ENCODE peak calls at places on chromosomes 12 and 14, in eight cellular contexts. One of them, this sample, is unnamed.

GRCh38 chr14:29035129-29035528 is 268.5 kb downstream of the FOXG1 start:
- DNase-seq in heart left ventricle: no peak
- DNase-seq in ovary: no peak
- DNase-seq in sigmoid colon: no peak
- DNase-seq in A549: no peak
- DNase-seq in esophagus muscularis mucosa: no peak
- DNase-seq in right lobe of liver: no peak
- DNase-seq in HCT116: no peak
- DNase-seq in this sample: no peak

GRCh38 chr14:101874001-101874400 is 90.4 kb upstream of the DYNC1H1 start:
- DNase-seq in sigmoid colon: no peak
- DNase-seq in heart left ventricle: no peak
- DNase-seq in HCT116: no peak
- DNase-seq in A549: no peak
- DNase-seq in ovary: no peak
- DNase-seq in esophagus muscularis mucosa: no peak
- DNase-seq in right lobe of liver: no peak
- DNase-seq in this sample: no peak

GRCh38 chr12:108855284-108856169 is 1.9 kb downstream of the SSH1 start:
- DNase-seq in ovary: no peak
- DNase-seq in right lobe of liver: no peak
- DNase-seq in sigmoid colon: no peak
- DNase-seq in esophagus muscularis mucosa: no peak
- DNase-seq in A549: no peak
- DNase-seq in HCT116: no peak
- DNase-seq in heart left ventricle: no peak
- DNase-seq in this sample: no peak

GRCh38 chr12:114272071-114272470 is 133.9 kb downstream of the TBX5 start:
- DNase-seq in esophagus muscularis mucosa: no peak
- DNase-seq in right lobe of liver: no peak
- DNase-seq in A549: no peak
- DNase-seq in HCT116: no peak
- DNase-seq in sigmoid colon: no peak
- DNase-seq in heart left ventricle: no peak
- DNase-seq in ovary: no peak
- DNase-seq in this sample: no peak

GRCh38 chr14:99121027-99121875 is 150.7 kb downstream of the BCL11B start:
- DNase-seq in HCT116: no peak
- DNase-seq in esophagus muscularis mucosa: peak; percentile 64
- DNase-seq in sigmoid colon: no peak
- DNase-seq in ovary: no peak
- DNase-seq in A549: no peak
- DNase-seq in heart left ventricle: no peak
- DNase-seq in right lobe of liver: no peak
- DNase-seq in this sample: no peak

GRCh38 chr14:105205718-105206208 is 24.7 kb upstream of the NUDT14 start:
- DNase-seq in heart left ventricle: no peak
- DNase-seq in esophagus muscularis mucosa: no peak
- DNase-seq in ovary: no peak
- DNase-seq in sigmoid colon: no peak
- DNase-seq in A549: no peak
- DNase-seq in HCT116: no peak
- DNase-seq in right lobe of liver: no peak
- DNase-seq in this sample: no peak

GRCh38 chr12:124681779-124682391 is 114.5 kb upstream of the NCOR2 start:
- DNase-seq in heart left ventricle: peak; percentile 86
- DNase-seq in esophagus muscularis mucosa: peak; percentile 94
- DNase-seq in right lobe of liver: peak; percentile 76
- DNase-seq in sigmoid colon: peak; percentile 86
- DNase-seq in ovary: no peak
- DNase-seq in HCT116: no peak
- DNase-seq in A549: peak; percentile 36
- DNase-seq in this sample: no peak

GRCh38 chr12:11807453-11807852 is 158.0 kb downstream of the ETV6 start:
- DNase-seq in A549: no peak
- DNase-seq in heart left ventricle: no peak
- DNase-seq in HCT116: no peak
- DNase-seq in sigmoid colon: no peak
- DNase-seq in esophagus muscularis mucosa: no peak
- DNase-seq in ovary: no peak
- DNase-seq in right lobe of liver: no peak
- DNase-seq in this sample: no peak

GRCh38 chr14:31945074-31945613 is 132.0 kb upstream of the ARHGAP5 start:
- DNase-seq in heart left ventricle: no peak
- DNase-seq in sigmoid colon: no peak
- DNase-seq in ovary: no peak
- DNase-seq in A549: no peak
- DNase-seq in right lobe of liver: no peak
- DNase-seq in HCT116: no peak
- DNase-seq in esophagus muscularis mucosa: no peak
- DNase-seq in this sample: peak; percentile 40

GRCh38 chr12:67780580-67781084 is 132.1 kb downstream of the DYRK2 start:
- DNase-seq in HCT116: no peak
- DNase-seq in esophagus muscularis mucosa: no peak
- DNase-seq in heart left ventricle: no peak
- DNase-seq in ovary: no peak
- DNase-seq in right lobe of liver: no peak
- DNase-seq in sigmoid colon: no peak
- DNase-seq in A549: no peak
- DNase-seq in this sample: no peak

GRCh38 chr14:59463773-59464650 is 1.2 kb downstream of the GPR135 start:
- DNase-seq in A549: no peak
- DNase-seq in heart left ventricle: no peak
- DNase-seq in sigmoid colon: peak; percentile 68
- DNase-seq in right lobe of liver: peak; percentile 16
- DNase-seq in HCT116: no peak
- DNase-seq in ovary: peak; percentile 70
- DNase-seq in esophagus muscularis mucosa: no peak
- DNase-seq in this sample: peak; percentile 57

GRCh38 chr12:43758728-43759563 is at the start of the genes IRAK4 and PUS7L:
- DNase-seq in esophagus muscularis mucosa: peak; percentile 99
- DNase-seq in HCT116: peak; percentile 96
- DNase-seq in heart left ventricle: peak; percentile 96
- DNase-seq in ovary: peak; percentile 97
- DNase-seq in right lobe of liver: peak; percentile 94
- DNase-seq in A549: peak; percentile 88
- DNase-seq in sigmoid colon: peak; percentile 98
- DNase-seq in this sample: peak; percentile 96

GRCh38 chr14:91996951-91997371 is 42.9 kb downstream of the TRIP11 start:
- DNase-seq in ovary: no peak
- DNase-seq in A549: peak; percentile 15
- DNase-seq in esophagus muscularis mucosa: no peak
- DNase-seq in sigmoid colon: no peak
- DNase-seq in right lobe of liver: no peak
- DNase-seq in HCT116: peak; percentile 44
- DNase-seq in heart left ventricle: no peak
- DNase-seq in this sample: no peak

GRCh38 chr12:109053382-109054123 is 1.2 kb downstream of the USP30 start:
- DNase-seq in ovary: no peak
- DNase-seq in esophagus muscularis mucosa: no peak
- DNase-seq in A549: no peak
- DNase-seq in heart left ventricle: no peak
- DNase-seq in HCT116: no peak
- DNase-seq in sigmoid colon: no peak
- DNase-seq in right lobe of liver: no peak
- DNase-seq in this sample: no peak

GRCh38 chr14:39957290-39957689 is 525.1 kb upstream of the FBXO33 start:
- DNase-seq in right lobe of liver: no peak
- DNase-seq in ovary: no peak
- DNase-seq in sigmoid colon: no peak
- DNase-seq in A549: no peak
- DNase-seq in heart left ventricle: no peak
- DNase-seq in esophagus muscularis mucosa: no peak
- DNase-seq in HCT116: no peak
- DNase-seq in this sample: no peak

GRCh38 chr12:130098301-130099005 is 63.8 kb upstream of the FZD10 start:
- DNase-seq in sigmoid colon: no peak
- DNase-seq in A549: no peak
- DNase-seq in esophagus muscularis mucosa: no peak
- DNase-seq in ovary: no peak
- DNase-seq in heart left ventricle: no peak
- DNase-seq in right lobe of liver: no peak
- DNase-seq in HCT116: no peak
- DNase-seq in this sample: no peak

GRCh38 chr12:129082441-129082840 is 229.2 kb downstream of the GLT1D1 start:
- DNase-seq in right lobe of liver: no peak
- DNase-seq in HCT116: no peak
- DNase-seq in A549: no peak
- DNase-seq in esophagus muscularis mucosa: no peak
- DNase-seq in ovary: no peak
- DNase-seq in sigmoid colon: no peak
- DNase-seq in heart left ventricle: no peak
- DNase-seq in this sample: no peak

GRCh38 chr12:69846976-69847375 is 21.9 kb downstream of the MYRFL start:
- DNase-seq in HCT116: no peak
- DNase-seq in ovary: no peak
- DNase-seq in right lobe of liver: no peak
- DNase-seq in A549: no peak
- DNase-seq in heart left ventricle: no peak
- DNase-seq in esophagus muscularis mucosa: no peak
- DNase-seq in sigmoid colon: no peak
- DNase-seq in this sample: no peak

GRCh38 chr14:54798465-54799124 is 104.0 kb downstream of the GCH1 start:
- DNase-seq in HCT116: no peak
- DNase-seq in right lobe of liver: no peak
- DNase-seq in sigmoid colon: no peak
- DNase-seq in esophagus muscularis mucosa: no peak
- DNase-seq in ovary: no peak
- DNase-seq in heart left ventricle: no peak
- DNase-seq in A549: no peak
- DNase-seq in this sample: no peak

GRCh38 chr12:115341442-115341841 is 657.5 kb upstream of the TBX3 start:
- DNase-seq in heart left ventricle: peak; percentile 84
- DNase-seq in sigmoid colon: peak; percentile 95
- DNase-seq in esophagus muscularis mucosa: peak; percentile 92
- DNase-seq in right lobe of liver: no peak
- DNase-seq in A549: peak; percentile 86
- DNase-seq in ovary: peak; percentile 53
- DNase-seq in HCT116: peak; percentile 72
- DNase-seq in this sample: peak; percentile 79

GRCh38 chr14:71070169-71070568 is 162.9 kb downstream of the PCNX1 start:
- DNase-seq in sigmoid colon: no peak
- DNase-seq in ovary: no peak
- DNase-seq in right lobe of liver: no peak
- DNase-seq in A549: no peak
- DNase-seq in esophagus muscularis mucosa: no peak
- DNase-seq in HCT116: no peak
- DNase-seq in heart left ventricle: no peak
- DNase-seq in this sample: no peak

GRCh38 chr14:20632448-20632830 is 9.1 kb downstream of the OR6S1 start:
- DNase-seq in right lobe of liver: no peak
- DNase-seq in sigmoid colon: no peak
- DNase-seq in A549: no peak
- DNase-seq in HCT116: no peak
- DNase-seq in heart left ventricle: no peak
- DNase-seq in ovary: no peak
- DNase-seq in esophagus muscularis mucosa: no peak
- DNase-seq in this sample: no peak

GRCh38 chr12:26715232-26715631 is 117.8 kb downstream of the ITPR2 start:
- DNase-seq in ovary: no peak
- DNase-seq in A549: no peak
- DNase-seq in esophagus muscularis mucosa: no peak
- DNase-seq in heart left ventricle: no peak
- DNase-seq in right lobe of liver: no peak
- DNase-seq in sigmoid colon: no peak
- DNase-seq in HCT116: no peak
- DNase-seq in this sample: no peak
- H3K4me1 ChIP-seq in ovary: peaks cover 7% of the 10 kb centered on the region
- H3K4me1 ChIP-seq in A549: no peaks in the 10 kb centered on the region
- H3K4me1 ChIP-seq in esophagus muscularis mucosa: peaks cover 5% of the 10 kb centered on the region
- H3K4me1 ChIP-seq in heart left ventricle: no peaks in the 10 kb centered on the region
- H3K4me1 ChIP-seq in right lobe of liver: no peaks in the 10 kb centered on the region
- H3K4me1 ChIP-seq in sigmoid colon: peaks cover 17% of the 10 kb centered on the region
- H3K4me1 ChIP-seq in HCT116: no peaks in the 10 kb centered on the region
- H3K4me1 ChIP-seq in this sample: no peaks in the 10 kb centered on the region

GRCh38 chr12:19856389-19856788 is 417.1 kb downstream of the AEBP2 start:
- DNase-seq in ovary: no peak
- DNase-seq in esophagus muscularis mucosa: no peak
- DNase-seq in HCT116: no peak
- DNase-seq in heart left ventricle: no peak
- DNase-seq in sigmoid colon: no peak
- DNase-seq in right lobe of liver: no peak
- DNase-seq in A549: no peak
- DNase-seq in this sample: no peak
- TF ChIP-seq POLR2A in ovary: no peak
- TF ChIP-seq POLR2A in esophagus muscularis mucosa: no peak
- TF ChIP-seq POLR2A in HCT116: no peak
- TF ChIP-seq POLR2A in heart left ventricle: no peak
- TF ChIP-seq POLR2A in sigmoid colon: no peak
- TF ChIP-seq POLR2A in right lobe of liver: no peak
- TF ChIP-seq POLR2A in A549: no peak
- TF ChIP-seq POLR2A in this sample: no peak

GRCh38 chr14:89391123-89391522 is 25.9 kb downstream of the FOXN3 start:
- DNase-seq in A549: no peak
- DNase-seq in esophagus muscularis mucosa: no peak
- DNase-seq in sigmoid colon: peak; percentile 4
- DNase-seq in heart left ventricle: no peak
- DNase-seq in right lobe of liver: no peak
- DNase-seq in ovary: no peak
- DNase-seq in HCT116: no peak
- DNase-seq in this sample: no peak
- H3K4me1 ChIP-seq in A549: peaks cover 9% of the 10 kb centered on the region
- H3K4me1 ChIP-seq in esophagus muscularis mucosa: peaks cover 94% of the 10 kb centered on the region
- H3K4me1 ChIP-seq in sigmoid colon: peaks cover 77% of the 10 kb centered on the region
- H3K4me1 ChIP-seq in heart left ventricle: peaks cover 34% of the 10 kb centered on the region
- H3K4me1 ChIP-seq in right lobe of liver: peaks cover 15% of the 10 kb centered on the region
- H3K4me1 ChIP-seq in ovary: peaks cover 26% of the 10 kb centered on the region
- H3K4me1 ChIP-seq in HCT116: no peaks in the 10 kb centered on the region
- H3K4me1 ChIP-seq in this sample: peaks cover 14% of the 10 kb centered on the region

DNA sequence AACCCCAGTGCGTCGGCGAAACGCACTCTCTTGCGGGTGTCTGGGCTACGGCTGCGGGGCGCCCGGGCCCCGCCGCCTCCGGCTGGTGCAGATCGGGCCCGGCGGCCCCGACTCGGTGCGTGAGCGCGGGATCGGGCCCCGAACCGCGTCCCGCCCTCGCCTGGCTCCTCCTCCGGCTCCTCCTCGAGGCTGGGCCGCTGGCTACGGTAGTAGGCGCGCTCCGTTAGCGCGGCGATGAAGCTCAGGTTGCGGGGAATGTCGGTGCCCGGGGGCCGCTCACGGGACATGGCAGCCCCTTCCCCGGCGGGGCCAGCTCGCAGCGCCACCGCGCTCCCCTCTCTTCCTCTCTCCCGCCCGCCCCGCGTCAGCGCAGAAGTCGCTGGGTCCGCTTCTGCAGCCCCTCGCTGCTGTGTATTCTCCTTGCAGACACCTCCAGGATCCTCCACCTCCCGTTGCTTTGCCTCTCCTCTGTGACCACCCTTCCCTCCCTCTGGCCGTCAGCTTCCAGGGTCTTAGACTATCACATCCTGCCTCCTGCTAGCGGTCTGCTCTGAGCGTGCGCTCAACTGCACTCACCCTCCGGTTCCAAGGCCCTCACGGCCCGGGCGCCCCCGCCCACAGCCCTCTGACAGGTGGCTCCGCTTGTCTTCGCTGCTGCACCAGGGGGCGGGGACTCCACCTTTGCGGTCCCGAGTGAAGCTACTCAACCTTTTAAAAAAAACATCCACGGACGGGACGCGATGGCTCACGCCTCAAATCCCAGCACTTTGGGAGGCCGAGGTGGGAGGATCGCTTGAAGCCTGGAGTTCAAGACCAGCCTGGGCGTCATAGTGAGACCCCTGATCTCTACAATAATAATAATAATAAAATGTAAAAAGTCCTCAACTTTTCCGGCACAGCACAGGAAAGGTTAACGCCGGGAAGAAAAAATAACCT is at the start of gene PPP1R3E:
- DNase-seq in right lobe of liver: peak; percentile 79
- DNase-seq in heart left ventricle: peak; percentile 71
- DNase-seq in sigmoid colon: peak; percentile 88
- DNase-seq in A549: peak; percentile 40
- DNase-seq in esophagus muscularis mucosa: peak; percentile 94
- DNase-seq in HCT116: no peak
- DNase-seq in ovary: peak; percentile 80
- DNase-seq in this sample: peak; percentile 96
- TF ChIP-seq POLR2A in right lobe of liver: no peak
- TF ChIP-seq POLR2A in heart left ventricle: no peak
- TF ChIP-seq POLR2A in sigmoid colon: peak; percentile 17
- TF ChIP-seq POLR2A in A549: no peak
- TF ChIP-seq POLR2A in esophagus muscularis mucosa: peak; percentile 44
- TF ChIP-seq POLR2A in HCT116: no peak
- TF ChIP-seq POLR2A in ovary: no peak
- TF ChIP-seq POLR2A in this sample: peak; percentile 14